ENCODE peak calls at places on chromosome 5, in six cellular contexts. Q is tibial nerve, M is spleen, E is body of pancreas, Y is stomach, P is heart left ventricle. G is an unnamed sample. For H3K4me1, the result is how much of the 10 kb centered on the place peaks cover.

GRCh38 chr5:65121880-65122436 is 353.2 kb downstream of the CWC27 start:
- DNase-seq in Q (no peak), M (no peak), E (no peak), Y (no peak), P (no peak), G (no peak)

GRCh38 chr5:127192836-127193341 is 97.7 kb upstream of the MEGF10 start:
- DNase-seq in Q (no peak), M (no peak), E (no peak), Y (no peak), P (no peak), G (no peak)

GRCh38 chr5:33539192-33539591 is 98.4 kb downstream of the TARS1 start:
- DNase-seq in Q (no peak), M (no peak), E (no peak), Y (no peak), P (no peak), G (no peak)

GRCh38 chr5:119928974-119929373 is 299.6 kb downstream of the FAM170A start:
- DNase-seq in Q (no peak), M (no peak), E (no peak), Y (no peak), P (no peak), G (no peak)

GRCh38 chr5:132427285-132428146 is 58.0 kb downstream of the SLC22A5 start:
- DNase-seq in Q (no peak), M (peak), E (peak), Y (peak), P (peak), G (peak)

GRCh38 chr5:90264930-90265857 is 144.4 kb downstream of the CETN3 start:
- DNase-seq in Q (peak), M (peak), E (peak), Y (peak), P (peak), G (peak)

GRCh38 chr5:141618030-141618803 is 583 bp downstream of the DIAPH1 start:
- DNase-seq in Q (no peak), M (peak), E (peak), Y (peak), P (peak), G (peak)

GRCh38 chr5:170597109-170597741 is 93.4 kb downstream of the KCNIP1 start:
- DNase-seq in Q (peak), M (no peak), E (no peak), Y (no peak), P (no peak), G (no peak)

GRCh38 chr5:17216974-17217325 is 481 bp upstream of the BASP1 start:
- DNase-seq in Q (no peak), M (peak), E (no peak), Y (no peak), P (peak), G (peak)

GRCh38 chr5:66882592-66883227 is 286.5 kb downstream of the MAST4 start:
- DNase-seq in Q (no peak), M (no peak), E (no peak), Y (no peak), P (no peak), G (no peak)

GRCh38 chr5:108661590-108662219 is 86.0 kb upstream of the FER start:
- DNase-seq in Q (no peak), M (no peak), E (no peak), Y (no peak), P (no peak), G (no peak)

GRCh38 chr5:169745441-169746146 is 108.5 kb downstream of the DOCK2 start:
- DNase-seq in Q (no peak), M (no peak), E (no peak), Y (no peak), P (no peak), G (no peak)

GRCh38 chr5:153831976-153832375 is 206.7 kb downstream of the FAM114A2 start:
- DNase-seq in Q (no peak), M (no peak), E (no peak), Y (no peak), P (no peak), G (no peak)

GRCh38 chr5:135174315-135175096 is 140.5 kb upstream of the PITX1 start:
- DNase-seq in Q (no peak), M (no peak), E (no peak), Y (no peak), P (no peak), G (no peak)

GRCh38 chr5:135179308-135179980 is 145.4 kb upstream of the PITX1 start:
- DNase-seq in Q (no peak), M (no peak), E (peak), Y (no peak), P (no peak), G (no peak)

GRCh38 chr5:135177591-135177990 is 143.6 kb upstream of the PITX1 start:
- DNase-seq in Q (no peak), M (no peak), E (no peak), Y (no peak), P (no peak), G (no peak)

GRCh38 chr5:135178476-135179155 is 144.6 kb upstream of the PITX1 start:
- DNase-seq in Q (no peak), M (no peak), E (no peak), Y (no peak), P (no peak), G (no peak)

DNA sequence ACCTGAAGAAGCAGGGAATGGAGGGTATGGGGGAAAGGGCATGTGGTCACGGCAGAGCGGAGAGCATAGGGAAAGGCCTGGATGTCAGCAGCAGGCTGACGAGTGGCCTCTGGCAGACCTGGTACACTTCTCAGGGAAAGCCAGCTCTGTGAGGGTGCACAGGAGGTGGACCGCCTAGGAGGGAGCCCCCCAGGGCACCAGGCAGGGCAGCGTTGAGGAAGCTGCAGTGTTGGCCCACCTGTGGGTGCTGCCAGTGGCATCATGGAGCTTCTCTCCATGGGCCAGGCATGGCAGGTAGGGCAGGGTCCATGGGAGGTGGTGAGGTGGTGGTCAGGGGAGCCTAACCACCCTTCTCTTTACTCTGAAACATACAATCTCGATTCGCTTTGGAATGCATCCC is 143.0 kb upstream of the PITX1 start:
- DNase-seq in Q (no peak), M (no peak), E (no peak), Y (no peak), P (no peak), G (no peak)
- H3K4me1 ChIP-seq in Q (under half), M (under half), E (under half), Y (under half), P (under half), G (under half)

DNA sequence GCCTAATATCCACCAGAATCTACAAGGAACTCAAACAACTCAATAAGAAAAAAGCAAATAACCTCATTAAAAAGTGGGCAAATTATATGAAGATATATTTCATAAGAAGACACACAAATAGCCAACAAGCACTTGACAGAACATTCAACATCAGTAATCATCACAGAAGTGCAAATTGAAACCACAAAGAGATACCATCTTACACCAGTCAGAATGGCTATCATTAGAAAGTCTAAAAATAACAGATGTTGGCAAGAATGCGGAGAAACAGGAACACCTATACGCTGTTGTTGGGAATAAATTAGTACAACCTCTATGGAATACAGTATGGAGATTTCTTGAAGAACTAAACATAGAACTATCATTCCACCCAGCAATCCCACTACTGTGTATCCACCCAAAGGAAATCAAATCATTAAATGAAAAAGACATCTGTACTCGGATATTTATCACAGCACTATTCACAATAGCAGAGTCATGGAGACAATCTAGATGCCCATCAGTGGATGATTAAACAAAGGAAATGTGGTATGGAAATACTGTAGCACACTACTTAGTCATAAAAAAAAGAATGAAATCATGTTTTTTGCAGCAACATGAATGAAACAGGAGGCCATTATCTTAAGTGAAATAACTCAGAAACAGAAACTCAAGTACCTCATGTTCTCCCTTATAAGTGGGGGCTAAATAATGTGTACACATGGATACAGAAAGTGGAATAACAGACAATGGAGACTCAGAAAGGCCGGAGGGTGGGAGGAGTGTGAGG is 106.8 kb upstream of the FST start:
- DNase-seq in Q (no peak), M (no peak), E (no peak), Y (no peak), P (no peak), G (no peak)
- TF ChIP-seq POLR2A in Q (no peak), M (no peak), E (no peak), Y (no peak), P (no peak), G (no peak)

GRCh38 chr5:168362097-168362885 is 70.8 kb downstream of the WWC1 start:
- DNase-seq in Q (no peak), M (no peak), E (peak), Y (peak), P (no peak), G (peak)
- H3K27ac ChIP-seq in Q (no peak), M (no peak), E (no peak), Y (peak), P (no peak), G (peak)

GRCh38 chr5:38531518-38531917 is 24.9 kb downstream of the LIFR start:
- DNase-seq in Q (no peak), M (no peak), E (no peak), Y (no peak), P (no peak), G (no peak)

GRCh38 chr5:38535281-38535750 is 21.1 kb downstream of the LIFR start:
- DNase-seq in Q (no peak), M (no peak), E (no peak), Y (no peak), P (no peak), G (no peak)

GRCh38 chr5:38534122-38534408 is 22.4 kb downstream of the LIFR start:
- DNase-seq in Q (no peak), M (no peak), E (no peak), Y (no peak), P (no peak), G (no peak)

GRCh38 chr5:38532165-38532669 is 24.2 kb downstream of the LIFR start:
- DNase-seq in Q (no peak), M (no peak), E (no peak), Y (no peak), P (no peak), G (no peak)

GRCh38 chr5:38533286-38534121 is 22.9 kb downstream of the LIFR start:
- DNase-seq in Q (no peak), M (no peak), E (no peak), Y (no peak), P (no peak), G (no peak)
- H3K4me1 ChIP-seq in Q (under half), M (under half), E (under half), Y (under half), P (under half), G (under half)

GRCh38 chr5:159175547-159175946 is 33.8 kb downstream of the RNF145 start:
- DNase-seq in Q (no peak), M (no peak), E (no peak), Y (no peak), P (no peak), G (no peak)

GRCh38 chr5:159181152-159181551 is 28.2 kb downstream of the RNF145 start:
- DNase-seq in Q (no peak), M (no peak), E (no peak), Y (no peak), P (no peak), G (no peak)

GRCh38 chr5:159182691-159183090 is 26.7 kb downstream of the RNF145 start:
- DNase-seq in Q (no peak), M (no peak), E (no peak), Y (no peak), P (no peak), G (no peak)

GRCh38 chr5:159179556-159180305 is 29.6 kb downstream of the RNF145 start:
- DNase-seq in Q (no peak), M (no peak), E (no peak), Y (no peak), P (no peak), G (no peak)

GRCh38 chr5:159178978-159179377 is 30.4 kb downstream of the RNF145 start:
- DNase-seq in Q (no peak), M (no peak), E (peak), Y (no peak), P (no peak), G (peak)
- TF ChIP-seq POLR2A in Q (no peak), M (no peak), E (no peak), Y (no peak), P (no peak), G (peak)